ENCODE peak calls at places on chromosomes 5 and 9, in seven cellular contexts. E is IMR-90, J is neuronal stem cell, D is H1, M is mesendoderm, Z is H9, T is trophoblast cell. W is an unnamed sample.

GRCh38 chr5:163760498-163760897 is 255.1 kb downstream of the MAT2B start:
- DNase-seq in T (no peak), M (no peak), E (peak), J (no peak), D (no peak), Z (no peak), W (peak)

GRCh38 chr9:20564650-20565049 is 57.6 kb downstream of the MLLT3 start:
- DNase-seq in Z (no peak), E (no peak), T (no peak), D (no peak), M (no peak), J (no peak), W (no peak)

GRCh38 chr5:152556779-152557178 is 151.7 kb upstream of the NMUR2 start:
- DNase-seq in Z (no peak), M (no peak), T (no peak), E (no peak), J (no peak), D (no peak), W (no peak)

GRCh38 chr9:2808105-2808504 is 35.8 kb downstream of the PUM3 start:
- DNase-seq in T (no peak), E (no peak), Z (no peak), M (no peak), D (no peak), J (no peak), W (no peak)

GRCh38 chr5:103589416-103590175 is 27.0 kb upstream of the NUDT12 start:
- DNase-seq in D (no peak), J (no peak), Z (no peak), E (peak), T (no peak), M (no peak), W (no peak)

GRCh38 chr5:2493356-2493755 is 258.1 kb downstream of the IRX2 start:
- DNase-seq in T (no peak), D (no peak), Z (no peak), E (no peak), J (no peak), M (no peak), W (no peak)

GRCh38 chr5:117093653-117094052 is 519.0 kb upstream of the SEMA6A start:
- DNase-seq in T (no peak), J (no peak), E (no peak), M (no peak), Z (no peak), D (no peak), W (no peak)

GRCh38 chr5:42908509-42909488 is 97.1 kb upstream of the SELENOP start:
- DNase-seq in E (peak), T (peak), M (peak), D (peak), J (peak), Z (peak), W (peak)

GRCh38 chr9:5897851-5898250 is 7.2 kb downstream of the MLANA start:
- DNase-seq in J (no peak), E (no peak), Z (no peak), D (no peak), M (no peak), T (no peak), W (no peak)

GRCh38 chr5:51214736-51215135 is 168.5 kb upstream of the ISL1 start:
- DNase-seq in M (no peak), E (no peak), T (no peak), Z (no peak), J (no peak), D (no peak), W (no peak)
- H4K8ac ChIP-seq in M (no peak), E (no peak), T (no peak), Z (no peak), J (no peak), D (no peak), W (no peak)

GRCh38 chr9:121730188-121730587 is 78.8 kb downstream of the DAB2IP start:
- DNase-seq in J (no peak), Z (no peak), E (no peak), T (no peak), M (no peak), D (no peak), W (no peak)

GRCh38 chr9:121731090-121731489 is 79.7 kb downstream of the DAB2IP start:
- DNase-seq in Z (no peak), D (no peak), J (no peak), T (no peak), M (no peak), E (no peak), W (no peak)

GRCh38 chr9:121727295-121728028 is 76.0 kb downstream of the DAB2IP start:
- DNase-seq in D (no peak), Z (no peak), J (no peak), E (no peak), T (peak), M (no peak), W (no peak)

GRCh38 chr9:121729769-121730168 is 78.3 kb downstream of the DAB2IP start:
- DNase-seq in T (no peak), M (no peak), J (no peak), E (no peak), D (no peak), Z (no peak), W (no peak)

DNA sequence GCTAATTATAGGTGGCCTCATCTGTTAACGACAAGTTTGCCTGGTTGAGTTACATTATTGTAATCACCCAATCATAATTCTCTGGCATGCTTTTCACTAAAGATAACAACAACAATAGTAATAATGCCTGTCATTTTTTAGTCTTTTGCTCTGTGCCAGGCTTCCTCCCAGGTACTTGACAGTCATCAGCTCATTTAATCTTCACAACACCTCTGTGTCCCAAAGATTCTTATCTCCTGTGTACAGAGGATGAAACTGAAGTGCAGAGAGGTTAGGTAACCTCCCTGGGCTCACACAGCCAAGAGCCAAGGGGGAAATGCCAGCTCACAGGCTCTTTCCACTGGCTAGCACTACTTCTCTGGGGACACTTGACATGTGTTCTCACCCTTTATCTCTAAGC is 77.5 kb downstream of the DAB2IP start:
- DNase-seq in T (peak), E (no peak), M (no peak), Z (no peak), J (no peak), D (no peak), W (no peak)
- H4K8ac ChIP-seq in T (no peak), E (no peak), M (no peak), Z (no peak), J (no peak), D (no peak), W (no peak)

DNA sequence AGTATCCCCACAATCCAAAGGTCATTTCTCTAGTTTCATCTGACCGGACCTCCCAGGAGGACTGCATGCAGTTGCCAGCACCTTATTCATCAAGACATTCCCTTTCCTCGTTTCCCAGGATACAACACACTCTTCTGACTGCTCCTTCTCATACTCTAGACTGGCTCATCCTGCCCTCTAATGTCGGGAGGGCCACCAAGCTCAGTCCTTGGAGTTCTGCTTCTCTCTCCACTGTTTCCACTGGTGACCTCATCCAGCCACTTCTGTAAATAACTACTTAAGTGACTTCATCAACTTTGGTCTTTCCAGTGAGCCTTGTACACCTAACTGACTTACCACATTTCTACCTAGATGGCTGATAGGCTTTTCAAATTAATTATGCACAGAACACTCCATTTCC is 179.1 kb downstream of the EPB41L4A start:
- DNase-seq in Z (no peak), M (peak), E (peak), J (no peak), D (no peak), T (no peak), W (no peak)
- H4K8ac ChIP-seq in Z (no peak), M (no peak), E (no peak), J (no peak), D (no peak), T (no peak), W (no peak)

GRCh38 chr5:73022480-73023169 is 66.8 kb downstream of the FCHO2 start:
- DNase-seq in Z (no peak), M (no peak), E (no peak), J (no peak), T (no peak), D (no peak), W (no peak)
- H4K8ac ChIP-seq in Z (no peak), M (no peak), E (no peak), J (no peak), T (no peak), D (no peak), W (no peak)

GRCh38 chr9:135711411-135711810 is 9.4 kb downstream of the KCNT1 start:
- DNase-seq in T (no peak), M (no peak), J (no peak), D (no peak), Z (no peak), E (no peak), W (no peak)
- H4K8ac ChIP-seq in T (no peak), M (no peak), J (no peak), D (no peak), Z (no peak), E (no peak), W (no peak)

DNA sequence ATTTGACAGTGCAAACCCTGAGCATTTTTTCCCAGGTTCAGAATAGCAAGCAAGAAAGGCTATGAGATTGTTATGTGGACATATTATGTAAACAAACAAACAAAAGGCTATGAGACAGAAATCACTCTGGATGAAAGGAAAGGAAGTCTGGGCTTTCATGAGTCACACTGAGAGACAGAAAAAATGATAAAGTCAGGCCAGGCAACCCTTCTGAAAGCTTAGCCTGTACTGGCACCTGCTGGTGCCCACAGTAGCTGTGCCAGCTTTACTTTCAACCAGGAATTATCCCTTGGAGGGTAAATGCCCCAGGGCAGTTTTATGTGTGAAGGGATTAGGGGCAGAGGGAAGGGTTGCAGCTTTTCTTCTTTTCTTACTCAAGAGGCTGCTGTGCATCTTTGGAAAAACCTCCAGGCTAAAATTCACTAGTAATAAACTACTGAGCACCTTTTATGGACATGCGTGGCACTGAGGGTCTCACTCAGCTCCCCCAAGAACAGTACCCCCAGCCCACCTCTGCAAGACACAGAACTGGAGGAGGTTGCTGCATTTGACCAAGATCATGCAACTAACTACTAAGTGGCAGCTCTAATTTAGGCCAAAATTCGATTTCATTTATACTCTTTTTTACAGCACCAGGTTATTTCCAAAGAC is 41.7 kb downstream of the ACTL7B start:
- DNase-seq in Z (peak), J (no peak), D (no peak), M (peak), E (no peak), T (peak), W (peak)
- H4K8ac ChIP-seq in Z (no peak), J (no peak), D (no peak), M (no peak), E (no peak), T (no peak), W (no peak)

GRCh38 chr9:114910541-114910940 is 19.9 kb downstream of the TNFSF8 start:
- DNase-seq in Z (no peak), D (no peak), T (no peak), E (no peak), J (no peak), M (no peak), W (no peak)

GRCh38 chr9:114909657-114910056 is 20.7 kb downstream of the TNFSF8 start:
- DNase-seq in D (no peak), E (no peak), M (no peak), T (no peak), Z (no peak), J (no peak), W (no peak)

GRCh38 chr9:114908796-114909448 is 21.5 kb downstream of the TNFSF8 start:
- DNase-seq in D (no peak), T (peak), M (peak), E (peak), J (no peak), Z (no peak), W (peak)

GRCh38 chr9:114913217-114913616 is 17.2 kb downstream of the TNFSF8 start:
- DNase-seq in M (no peak), J (no peak), T (no peak), D (no peak), E (no peak), Z (no peak), W (no peak)

DNA sequence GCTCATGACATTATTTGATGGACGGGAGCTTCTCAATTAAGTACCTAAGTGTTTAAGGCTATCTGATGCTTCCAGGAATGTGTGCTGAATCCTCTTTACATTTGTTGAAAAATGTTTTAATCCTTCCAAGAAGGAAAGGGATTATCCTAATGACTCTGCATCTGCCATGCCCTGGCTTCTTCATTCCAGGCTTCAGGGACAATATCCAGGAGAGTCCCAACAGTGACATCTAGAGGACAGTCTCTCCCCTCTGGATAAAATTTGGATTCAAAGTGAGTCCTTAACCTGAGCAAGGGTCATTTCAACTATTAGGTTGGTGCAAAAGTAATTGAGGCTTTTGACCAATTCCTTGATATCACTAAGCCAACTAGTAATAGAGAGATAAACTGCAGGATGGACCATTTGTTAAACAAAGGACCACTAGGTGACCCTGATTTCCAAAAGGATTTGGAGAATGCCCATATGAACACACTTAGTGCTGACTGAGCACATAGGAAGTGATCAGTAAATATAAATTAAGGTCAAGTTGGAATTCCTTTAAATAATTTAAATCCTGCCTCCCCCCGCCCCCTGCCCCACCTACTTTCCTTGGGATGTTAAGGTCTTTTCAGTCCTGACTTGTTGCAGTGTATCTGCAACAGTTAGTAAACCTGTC is 19.1 kb downstream of the TNFSF8 start:
- DNase-seq in D (no peak), T (peak), J (peak), E (peak), M (peak), Z (no peak), W (peak)
- H4K8ac ChIP-seq in D (no peak), T (no peak), J (no peak), E (no peak), M (no peak), Z (no peak), W (no peak)

W was measured in mesenchymal stem cell.